ENCODE peak calls at places on chromosomes 1 and 21, in nine cellular contexts. One of them, this sample, is unnamed.

GRCh38 chr1:58780586-58781452 is 3.0 kb downstream of the JUN start:
- DNase-seq in endothelial cell: no peak
- DNase-seq in body of pancreas: peak; percentile 45
- DNase-seq in fibroblast of lung: peak; percentile 36
- DNase-seq in fibroblast of pulmonary artery: peak; percentile 56
- DNase-seq in transverse colon: no peak
- DNase-seq in cardiac fibroblast: peak; percentile 39
- DNase-seq in neural crest cell: no peak
- DNase-seq in HFF-Myc: no peak
- DNase-seq in this sample: no peak

GRCh38 chr1:55076356-55076755 is 37.0 kb downstream of the PCSK9 start:
- DNase-seq in endothelial cell: no peak
- DNase-seq in body of pancreas: no peak
- DNase-seq in fibroblast of lung: peak; percentile 50
- DNase-seq in fibroblast of pulmonary artery: no peak
- DNase-seq in transverse colon: no peak
- DNase-seq in cardiac fibroblast: no peak
- DNase-seq in neural crest cell: no peak
- DNase-seq in HFF-Myc: no peak
- DNase-seq in this sample: peak; percentile 3

GRCh38 chr1:182348916-182349747 is 42.5 kb downstream of the GLUL start:
- DNase-seq in endothelial cell: peak; percentile 7
- DNase-seq in body of pancreas: no peak
- DNase-seq in fibroblast of lung: peak; percentile 4
- DNase-seq in fibroblast of pulmonary artery: no peak
- DNase-seq in transverse colon: no peak
- DNase-seq in cardiac fibroblast: no peak
- DNase-seq in neural crest cell: no peak
- DNase-seq in HFF-Myc: no peak
- DNase-seq in this sample: no peak

GRCh38 chr1:51433269-51433971 is 85.6 kb downstream of the EPS15 start:
- DNase-seq in endothelial cell: no peak
- DNase-seq in body of pancreas: no peak
- DNase-seq in fibroblast of lung: no peak
- DNase-seq in fibroblast of pulmonary artery: peak; percentile 57
- DNase-seq in transverse colon: no peak
- DNase-seq in cardiac fibroblast: peak; percentile 55
- DNase-seq in neural crest cell: no peak
- DNase-seq in HFF-Myc: peak; percentile 9
- DNase-seq in this sample: no peak

GRCh38 chr1:38240626-38241025 is 194.0 kb upstream of the POU3F1 start:
- DNase-seq in endothelial cell: no peak
- DNase-seq in body of pancreas: no peak
- DNase-seq in fibroblast of lung: no peak
- DNase-seq in fibroblast of pulmonary artery: no peak
- DNase-seq in transverse colon: no peak
- DNase-seq in cardiac fibroblast: no peak
- DNase-seq in neural crest cell: no peak
- DNase-seq in HFF-Myc: no peak
- DNase-seq in this sample: no peak

GRCh38 chr1:24894002-24894401 is 36.1 kb downstream of the RUNX3 start:
- DNase-seq in endothelial cell: no peak
- DNase-seq in body of pancreas: no peak
- DNase-seq in fibroblast of lung: no peak
- DNase-seq in fibroblast of pulmonary artery: no peak
- DNase-seq in transverse colon: no peak
- DNase-seq in cardiac fibroblast: no peak
- DNase-seq in neural crest cell: no peak
- DNase-seq in HFF-Myc: no peak
- DNase-seq in this sample: no peak

GRCh38 chr21:32382108-32382601 is 10.7 kb downstream of the URB1 start:
- DNase-seq in endothelial cell: no peak
- DNase-seq in body of pancreas: no peak
- DNase-seq in fibroblast of lung: peak; percentile 92
- DNase-seq in fibroblast of pulmonary artery: peak; percentile 54
- DNase-seq in transverse colon: no peak
- DNase-seq in cardiac fibroblast: peak; percentile 58
- DNase-seq in neural crest cell: no peak
- DNase-seq in HFF-Myc: no peak
- DNase-seq in this sample: peak; percentile 55

GRCh38 chr1:198901280-198901679 is 262.4 kb downstream of the PTPRC start:
- DNase-seq in endothelial cell: no peak
- DNase-seq in body of pancreas: no peak
- DNase-seq in fibroblast of lung: no peak
- DNase-seq in fibroblast of pulmonary artery: no peak
- DNase-seq in transverse colon: no peak
- DNase-seq in cardiac fibroblast: no peak
- DNase-seq in neural crest cell: no peak
- DNase-seq in HFF-Myc: no peak
- DNase-seq in this sample: no peak

GRCh38 chr1:72397786-72398185 is 115.4 kb upstream of the NEGR1 start:
- DNase-seq in endothelial cell: no peak
- DNase-seq in body of pancreas: no peak
- DNase-seq in fibroblast of lung: peak; percentile 86
- DNase-seq in fibroblast of pulmonary artery: peak; percentile 84
- DNase-seq in transverse colon: no peak
- DNase-seq in cardiac fibroblast: peak; percentile 83
- DNase-seq in neural crest cell: no peak
- DNase-seq in HFF-Myc: peak; percentile 75
- DNase-seq in this sample: peak; percentile 83

GRCh38 chr1:184379111-184379752 is 7.6 kb upstream of the C1orf21 start:
- DNase-seq in endothelial cell: no peak
- DNase-seq in body of pancreas: no peak
- DNase-seq in fibroblast of lung: no peak
- DNase-seq in fibroblast of pulmonary artery: no peak
- DNase-seq in transverse colon: no peak
- DNase-seq in cardiac fibroblast: no peak
- DNase-seq in neural crest cell: no peak
- DNase-seq in HFF-Myc: no peak
- DNase-seq in this sample: no peak

GRCh38 chr1:46153732-46154131 is 21.2 kb upstream of the TSPAN1 start:
- DNase-seq in endothelial cell: no peak
- DNase-seq in body of pancreas: no peak
- DNase-seq in fibroblast of lung: peak; percentile 39
- DNase-seq in fibroblast of pulmonary artery: no peak
- DNase-seq in transverse colon: no peak
- DNase-seq in cardiac fibroblast: no peak
- DNase-seq in neural crest cell: no peak
- DNase-seq in HFF-Myc: no peak
- DNase-seq in this sample: no peak

GRCh38 chr1:149887456-149888159 is 11.8 kb upstream of the BOLA1 start:
- DNase-seq in endothelial cell: peak; percentile 53
- DNase-seq in body of pancreas: peak; percentile 82
- DNase-seq in fibroblast of lung: peak; percentile 99
- DNase-seq in fibroblast of pulmonary artery: peak; percentile 99
- DNase-seq in transverse colon: peak; percentile 81
- DNase-seq in cardiac fibroblast: peak; percentile 99
- DNase-seq in neural crest cell: peak; percentile 60
- DNase-seq in HFF-Myc: peak; percentile 97
- DNase-seq in this sample: peak; percentile 96

GRCh38 chr1:179823693-179824092 is 53.9 kb downstream of the TOR1AIP2 start:
- DNase-seq in endothelial cell: no peak
- DNase-seq in body of pancreas: no peak
- DNase-seq in fibroblast of lung: no peak
- DNase-seq in fibroblast of pulmonary artery: no peak
- DNase-seq in transverse colon: no peak
- DNase-seq in cardiac fibroblast: no peak
- DNase-seq in neural crest cell: no peak
- DNase-seq in HFF-Myc: no peak
- DNase-seq in this sample: no peak

GRCh38 chr21:35016517-35017188 is 32.4 kb downstream of the RUNX1 start:
- DNase-seq in endothelial cell: no peak
- DNase-seq in body of pancreas: no peak
- DNase-seq in fibroblast of lung: no peak
- DNase-seq in fibroblast of pulmonary artery: no peak
- DNase-seq in transverse colon: no peak
- DNase-seq in cardiac fibroblast: no peak
- DNase-seq in neural crest cell: no peak
- DNase-seq in HFF-Myc: no peak
- DNase-seq in this sample: no peak

DNA sequence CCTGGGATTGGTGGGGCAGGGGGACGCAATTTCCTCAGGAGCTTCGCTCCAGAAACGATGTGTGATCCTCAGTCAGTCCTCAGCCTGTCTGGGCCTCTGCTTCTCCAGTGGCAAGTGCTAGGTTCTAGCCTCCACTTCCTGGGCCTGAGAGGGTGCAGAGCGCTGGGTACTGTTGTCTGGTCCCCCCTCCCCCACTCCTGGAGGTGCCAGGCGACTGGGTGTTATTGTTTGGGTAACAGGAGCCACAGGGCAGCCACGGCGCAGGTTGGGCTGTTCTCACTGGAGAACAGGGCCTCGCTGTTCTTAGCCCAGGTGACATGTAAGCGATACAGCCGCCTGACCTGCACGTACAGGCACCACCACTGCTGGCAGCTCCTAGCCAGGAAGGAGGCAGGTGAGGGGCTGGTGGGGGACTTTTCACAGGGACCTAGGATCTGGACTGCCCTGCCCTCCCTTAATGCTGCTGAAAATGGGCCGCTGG is 2.1 kb downstream of the RPS6KA1 start:
- DNase-seq in endothelial cell: no peak
- DNase-seq in body of pancreas: peak; percentile 84
- DNase-seq in fibroblast of lung: no peak
- DNase-seq in fibroblast of pulmonary artery: no peak
- DNase-seq in transverse colon: peak; percentile 63
- DNase-seq in cardiac fibroblast: no peak
- DNase-seq in neural crest cell: no peak
- DNase-seq in HFF-Myc: no peak
- DNase-seq in this sample: no peak
- TF ChIP-seq CTCF in endothelial cell: no peak
- TF ChIP-seq CTCF in body of pancreas: no peak
- TF ChIP-seq CTCF in fibroblast of lung: no peak
- TF ChIP-seq CTCF in fibroblast of pulmonary artery: no peak
- TF ChIP-seq CTCF in transverse colon: no peak
- TF ChIP-seq CTCF in cardiac fibroblast: no peak
- TF ChIP-seq CTCF in neural crest cell: no peak
- TF ChIP-seq CTCF in HFF-Myc: no peak
- TF ChIP-seq CTCF in this sample: no peak

GRCh38 chr21:31264574-31264973 is 79.5 kb downstream of the TIAM1 start:
- DNase-seq in endothelial cell: no peak
- DNase-seq in body of pancreas: no peak
- DNase-seq in fibroblast of lung: no peak
- DNase-seq in fibroblast of pulmonary artery: no peak
- DNase-seq in transverse colon: no peak
- DNase-seq in cardiac fibroblast: no peak
- DNase-seq in neural crest cell: no peak
- DNase-seq in HFF-Myc: no peak
- DNase-seq in this sample: no peak
- TF ChIP-seq CTCF in endothelial cell: no peak
- TF ChIP-seq CTCF in body of pancreas: no peak
- TF ChIP-seq CTCF in fibroblast of lung: peak; percentile 5
- TF ChIP-seq CTCF in fibroblast of pulmonary artery: no peak
- TF ChIP-seq CTCF in transverse colon: no peak
- TF ChIP-seq CTCF in cardiac fibroblast: no peak
- TF ChIP-seq CTCF in neural crest cell: no peak
- TF ChIP-seq CTCF in HFF-Myc: no peak
- TF ChIP-seq CTCF in this sample: no peak

GRCh38 chr1:154404984-154405761 is at the start of gene IL6R:
- DNase-seq in endothelial cell: peak; percentile 65
- DNase-seq in body of pancreas: peak; percentile 87
- DNase-seq in fibroblast of lung: peak; percentile 91
- DNase-seq in fibroblast of pulmonary artery: peak; percentile 95
- DNase-seq in transverse colon: peak; percentile 94
- DNase-seq in cardiac fibroblast: peak; percentile 95
- DNase-seq in neural crest cell: peak; percentile 47
- DNase-seq in HFF-Myc: peak; percentile 41
- DNase-seq in this sample: peak; percentile 73

GRCh38 chr1:154404511-154404931 is 622 bp upstream of the IL6R start:
- DNase-seq in endothelial cell: no peak
- DNase-seq in body of pancreas: no peak
- DNase-seq in fibroblast of lung: no peak
- DNase-seq in fibroblast of pulmonary artery: no peak
- DNase-seq in transverse colon: no peak
- DNase-seq in cardiac fibroblast: no peak
- DNase-seq in neural crest cell: no peak
- DNase-seq in HFF-Myc: no peak
- DNase-seq in this sample: no peak

GRCh38 chr1:154406572-154406879 is 1.4 kb downstream of the IL6R start:
- DNase-seq in endothelial cell: no peak
- DNase-seq in body of pancreas: no peak
- DNase-seq in fibroblast of lung: no peak
- DNase-seq in fibroblast of pulmonary artery: no peak
- DNase-seq in transverse colon: no peak
- DNase-seq in cardiac fibroblast: no peak
- DNase-seq in neural crest cell: no peak
- DNase-seq in HFF-Myc: no peak
- DNase-seq in this sample: no peak

GRCh38 chr1:154407021-154407865 is 2.1 kb downstream of the IL6R start:
- DNase-seq in endothelial cell: no peak
- DNase-seq in body of pancreas: no peak
- DNase-seq in fibroblast of lung: no peak
- DNase-seq in fibroblast of pulmonary artery: no peak
- DNase-seq in transverse colon: no peak
- DNase-seq in cardiac fibroblast: no peak
- DNase-seq in neural crest cell: no peak
- DNase-seq in HFF-Myc: no peak
- DNase-seq in this sample: no peak

DNA sequence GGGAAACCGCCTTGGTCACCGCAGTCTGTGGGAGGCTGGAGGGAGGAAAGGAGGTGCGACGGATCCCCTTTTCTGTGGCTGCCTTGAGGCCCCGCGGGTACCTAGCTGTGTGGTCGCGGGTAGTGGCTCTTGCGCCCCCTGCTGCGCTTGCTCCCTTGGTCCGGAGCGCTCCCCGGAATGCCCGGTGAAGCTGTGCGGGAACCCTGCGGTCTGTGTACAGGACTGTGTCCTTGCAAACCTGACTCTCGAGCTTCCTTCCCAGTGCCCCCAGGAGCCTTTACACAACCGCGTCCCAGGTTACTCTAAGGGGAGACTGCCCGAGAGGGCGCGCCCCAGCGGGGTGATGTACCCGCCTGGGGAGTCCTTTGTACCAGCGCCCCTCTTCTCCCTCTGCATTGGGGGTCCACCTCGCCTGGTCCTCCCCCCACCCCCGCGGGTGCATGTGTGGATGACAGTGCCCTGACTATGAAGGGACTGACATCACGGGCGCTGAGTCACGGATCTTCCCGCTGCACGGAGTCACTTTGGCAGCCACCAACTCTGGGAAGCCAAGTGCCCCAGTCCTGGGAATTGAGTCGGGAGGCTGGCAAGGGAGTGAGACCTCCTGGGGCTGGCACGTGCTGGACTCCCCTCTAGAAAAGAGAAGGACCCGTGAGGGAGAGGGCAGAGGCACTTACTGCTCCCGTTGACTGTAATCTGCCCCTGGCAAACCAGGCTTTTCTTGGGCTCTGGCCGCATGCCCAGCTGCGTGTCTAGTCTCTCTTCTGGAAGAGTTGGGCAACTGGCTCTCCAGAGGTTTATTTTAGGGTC is 824 bp downstream of the IL6R start:
- DNase-seq in endothelial cell: peak; percentile 66
- DNase-seq in body of pancreas: peak; percentile 67
- DNase-seq in fibroblast of lung: peak; percentile 54
- DNase-seq in fibroblast of pulmonary artery: peak; percentile 66
- DNase-seq in transverse colon: peak; percentile 76
- DNase-seq in cardiac fibroblast: peak; percentile 67
- DNase-seq in neural crest cell: peak; percentile 56
- DNase-seq in HFF-Myc: no peak
- DNase-seq in this sample: no peak
- TF ChIP-seq CTCF in endothelial cell: no peak
- TF ChIP-seq CTCF in body of pancreas: peak; percentile 12
- TF ChIP-seq CTCF in fibroblast of lung: peak; percentile 51
- TF ChIP-seq CTCF in fibroblast of pulmonary artery: peak; percentile 50
- TF ChIP-seq CTCF in transverse colon: peak; percentile 30
- TF ChIP-seq CTCF in cardiac fibroblast: peak; percentile 51
- TF ChIP-seq CTCF in neural crest cell: peak; percentile 50
- TF ChIP-seq CTCF in HFF-Myc: peak; percentile 44
- TF ChIP-seq CTCF in this sample: no peak

GRCh38 chr1:75245239-75245638 is 111.1 kb downstream of the LHX8 start:
- DNase-seq in endothelial cell: no peak
- DNase-seq in body of pancreas: no peak
- DNase-seq in fibroblast of lung: no peak
- DNase-seq in fibroblast of pulmonary artery: no peak
- DNase-seq in transverse colon: no peak
- DNase-seq in cardiac fibroblast: no peak
- DNase-seq in neural crest cell: no peak
- DNase-seq in HFF-Myc: no peak
- DNase-seq in this sample: no peak
- TF ChIP-seq CTCF in endothelial cell: no peak
- TF ChIP-seq CTCF in body of pancreas: no peak
- TF ChIP-seq CTCF in fibroblast of lung: no peak
- TF ChIP-seq CTCF in fibroblast of pulmonary artery: no peak
- TF ChIP-seq CTCF in transverse colon: no peak
- TF ChIP-seq CTCF in cardiac fibroblast: no peak
- TF ChIP-seq CTCF in neural crest cell: no peak
- TF ChIP-seq CTCF in HFF-Myc: no peak
- TF ChIP-seq CTCF in this sample: no peak

This sample was measured in astrocyte of the cerebellum.